ENCODE peak calls at places on chromosomes 16 and 17, in ten cellular contexts. One of them, this sample, is unnamed.

GRCh38 chr16:84505249-84506156 is 1.0 kb upstream of the MEAK7 start:
- DNase-seq in prostate gland: no peak
- DNase-seq in fibroblast of pulmonary artery: no peak
- DNase-seq in cardiac fibroblast: no peak
- DNase-seq in uterus: no peak
- DNase-seq in fibroblast of the aortic adventitia: no peak
- DNase-seq in endothelial cell of umbilical vein: no peak
- DNase-seq in PC-9: no peak
- DNase-seq in HFFc6: no peak
- DNase-seq in neural crest cell: no peak
- DNase-seq in this sample: no peak

GRCh38 chr16:728131-728889 is 1.4 kb downstream of the HAGHL start:
- DNase-seq in neural crest cell: no peak
- DNase-seq in uterus: no peak
- DNase-seq in prostate gland: peak; percentile 50
- DNase-seq in endothelial cell of umbilical vein: peak; percentile 55
- DNase-seq in HFFc6: peak; percentile 84
- DNase-seq in fibroblast of the aortic adventitia: peak; percentile 63
- DNase-seq in fibroblast of pulmonary artery: peak; percentile 73
- DNase-seq in PC-9: peak; percentile 87
- DNase-seq in cardiac fibroblast: peak; percentile 82
- DNase-seq in this sample: peak; percentile 72

GRCh38 chr16:23156110-23156509 is 6.9 kb upstream of the USP31 start:
- DNase-seq in fibroblast of the aortic adventitia: no peak
- DNase-seq in prostate gland: no peak
- DNase-seq in cardiac fibroblast: no peak
- DNase-seq in fibroblast of pulmonary artery: no peak
- DNase-seq in PC-9: no peak
- DNase-seq in endothelial cell of umbilical vein: no peak
- DNase-seq in HFFc6: no peak
- DNase-seq in uterus: no peak
- DNase-seq in neural crest cell: no peak
- DNase-seq in this sample: no peak

GRCh38 chr16:58862334-58863024 is 128.4 kb upstream of the GOT2 start:
- DNase-seq in neural crest cell: no peak
- DNase-seq in PC-9: no peak
- DNase-seq in prostate gland: no peak
- DNase-seq in cardiac fibroblast: no peak
- DNase-seq in HFFc6: no peak
- DNase-seq in endothelial cell of umbilical vein: no peak
- DNase-seq in uterus: no peak
- DNase-seq in fibroblast of pulmonary artery: no peak
- DNase-seq in fibroblast of the aortic adventitia: no peak
- DNase-seq in this sample: no peak

GRCh38 chr17:11309033-11309432 is 68.0 kb downstream of the SHISA6 start:
- DNase-seq in prostate gland: no peak
- DNase-seq in PC-9: no peak
- DNase-seq in uterus: no peak
- DNase-seq in cardiac fibroblast: no peak
- DNase-seq in neural crest cell: no peak
- DNase-seq in fibroblast of the aortic adventitia: no peak
- DNase-seq in endothelial cell of umbilical vein: no peak
- DNase-seq in HFFc6: no peak
- DNase-seq in fibroblast of pulmonary artery: no peak
- DNase-seq in this sample: no peak

GRCh38 chr17:65530985-65531507 is 30.4 kb downstream of the AXIN2 start:
- DNase-seq in neural crest cell: peak; percentile 48
- DNase-seq in endothelial cell of umbilical vein: no peak
- DNase-seq in uterus: no peak
- DNase-seq in fibroblast of the aortic adventitia: peak; percentile 98
- DNase-seq in HFFc6: no peak
- DNase-seq in fibroblast of pulmonary artery: peak; percentile 97
- DNase-seq in PC-9: no peak
- DNase-seq in cardiac fibroblast: peak; percentile 97
- DNase-seq in prostate gland: no peak
- DNase-seq in this sample: no peak

GRCh38 chr17:61556224-61557188 is 34.5 kb downstream of the NACA2 start:
- DNase-seq in endothelial cell of umbilical vein: no peak
- DNase-seq in fibroblast of the aortic adventitia: peak; percentile 9
- DNase-seq in cardiac fibroblast: no peak
- DNase-seq in HFFc6: no peak
- DNase-seq in prostate gland: peak; percentile 25
- DNase-seq in fibroblast of pulmonary artery: peak; percentile 8
- DNase-seq in uterus: no peak
- DNase-seq in neural crest cell: no peak
- DNase-seq in PC-9: peak; percentile 27
- DNase-seq in this sample: no peak

GRCh38 chr16:13999071-13999894 is 71.8 kb upstream of the MRTFB start:
- DNase-seq in fibroblast of pulmonary artery: no peak
- DNase-seq in PC-9: no peak
- DNase-seq in neural crest cell: no peak
- DNase-seq in cardiac fibroblast: no peak
- DNase-seq in prostate gland: no peak
- DNase-seq in fibroblast of the aortic adventitia: no peak
- DNase-seq in HFFc6: no peak
- DNase-seq in endothelial cell of umbilical vein: peak; percentile 50
- DNase-seq in uterus: no peak
- DNase-seq in this sample: no peak

GRCh38 chr17:13067629-13068303 is 49.9 kb upstream of the ELAC2 start:
- DNase-seq in uterus: no peak
- DNase-seq in PC-9: no peak
- DNase-seq in cardiac fibroblast: no peak
- DNase-seq in neural crest cell: no peak
- DNase-seq in fibroblast of the aortic adventitia: no peak
- DNase-seq in endothelial cell of umbilical vein: no peak
- DNase-seq in fibroblast of pulmonary artery: no peak
- DNase-seq in HFFc6: no peak
- DNase-seq in prostate gland: no peak
- DNase-seq in this sample: no peak

GRCh38 chr17:45313419-45313771 is 3.4 kb downstream of the MAP3K14 start:
- DNase-seq in cardiac fibroblast: no peak
- DNase-seq in prostate gland: no peak
- DNase-seq in HFFc6: no peak
- DNase-seq in uterus: no peak
- DNase-seq in PC-9: no peak
- DNase-seq in fibroblast of the aortic adventitia: no peak
- DNase-seq in endothelial cell of umbilical vein: no peak
- DNase-seq in fibroblast of pulmonary artery: no peak
- DNase-seq in neural crest cell: no peak
- DNase-seq in this sample: no peak

GRCh38 chr16:27154573-27155521 is 48.5 kb upstream of the KDM8 start:
- DNase-seq in neural crest cell: peak; percentile 69
- DNase-seq in cardiac fibroblast: peak; percentile 41
- DNase-seq in fibroblast of pulmonary artery: peak; percentile 39
- DNase-seq in endothelial cell of umbilical vein: peak; percentile 38
- DNase-seq in fibroblast of the aortic adventitia: peak; percentile 42
- DNase-seq in PC-9: peak; percentile 47
- DNase-seq in HFFc6: no peak
- DNase-seq in prostate gland: peak; percentile 25
- DNase-seq in uterus: peak; percentile 32
- DNase-seq in this sample: peak; percentile 61

GRCh38 chr17:72640415-72641165 is 451.9 kb downstream of the SLC39A11 start:
- DNase-seq in HFFc6: no peak
- DNase-seq in PC-9: peak; percentile 84
- DNase-seq in prostate gland: peak; percentile 30
- DNase-seq in fibroblast of pulmonary artery: no peak
- DNase-seq in uterus: no peak
- DNase-seq in cardiac fibroblast: peak; percentile 5
- DNase-seq in fibroblast of the aortic adventitia: no peak
- DNase-seq in neural crest cell: no peak
- DNase-seq in endothelial cell of umbilical vein: no peak
- DNase-seq in this sample: no peak

GRCh38 chr17:5592382-5592781 is 8.1 kb upstream of the NLRP1 start:
- DNase-seq in fibroblast of pulmonary artery: peak; percentile 63
- DNase-seq in cardiac fibroblast: peak; percentile 59
- DNase-seq in PC-9: no peak
- DNase-seq in endothelial cell of umbilical vein: peak; percentile 55
- DNase-seq in fibroblast of the aortic adventitia: peak; percentile 60
- DNase-seq in HFFc6: peak; percentile 63
- DNase-seq in uterus: no peak
- DNase-seq in prostate gland: no peak
- DNase-seq in neural crest cell: no peak
- DNase-seq in this sample: no peak

DNA sequence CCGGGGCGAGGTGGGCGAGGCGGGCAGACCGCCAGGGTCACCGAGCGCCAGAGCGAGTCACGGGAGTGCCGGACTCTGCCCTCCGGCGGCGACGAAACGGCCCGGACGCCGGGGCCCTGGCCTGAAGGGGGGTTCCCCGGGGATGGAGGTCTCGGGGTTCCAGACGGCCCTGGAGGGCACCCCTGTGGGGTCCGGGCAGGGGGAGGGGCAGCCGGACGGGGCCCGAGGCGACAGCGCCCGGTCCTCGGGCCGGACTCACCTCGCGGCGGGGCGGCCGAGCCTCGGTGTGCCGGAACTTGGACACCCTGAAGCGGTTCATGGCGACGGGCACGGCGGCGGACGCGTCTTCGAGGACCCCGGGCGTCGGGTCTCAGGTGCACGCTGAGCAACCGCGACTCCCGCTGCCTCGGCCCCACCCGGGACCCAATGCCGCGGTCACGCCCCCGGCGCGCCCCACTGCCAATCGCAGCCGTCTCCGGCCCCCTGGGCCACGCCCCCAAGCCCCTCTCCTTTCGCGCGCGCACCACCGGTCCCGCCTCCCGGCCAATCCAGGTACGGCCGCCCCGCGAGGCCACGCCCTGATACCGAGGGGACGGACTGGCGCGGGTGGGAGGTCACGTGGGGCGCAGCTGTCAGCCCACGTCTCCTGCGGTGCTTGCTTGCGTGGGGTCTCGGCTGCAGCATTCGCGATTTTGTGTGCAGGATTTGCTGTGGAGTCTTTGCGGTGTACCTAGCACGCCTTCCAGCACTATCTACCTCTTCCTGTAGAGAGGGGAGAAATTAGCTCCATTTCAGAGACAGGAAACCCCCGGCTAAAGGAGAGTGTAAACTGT is at the start of gene CORO7:
- DNase-seq in HFFc6: peak; percentile 80
- DNase-seq in fibroblast of pulmonary artery: peak; percentile 84
- DNase-seq in neural crest cell: peak; percentile 87
- DNase-seq in PC-9: peak; percentile 97
- DNase-seq in fibroblast of the aortic adventitia: peak; percentile 74
- DNase-seq in endothelial cell of umbilical vein: peak; percentile 93
- DNase-seq in cardiac fibroblast: peak; percentile 91
- DNase-seq in uterus: peak; percentile 95
- DNase-seq in prostate gland: peak; percentile 96
- DNase-seq in this sample: peak; percentile 98
- TF ChIP-seq CTCF in HFFc6: peak; percentile 20
- TF ChIP-seq CTCF in fibroblast of pulmonary artery: no peak
- TF ChIP-seq CTCF in neural crest cell: peak; percentile 4
- TF ChIP-seq CTCF in PC-9: no peak
- TF ChIP-seq CTCF in fibroblast of the aortic adventitia: no peak
- TF ChIP-seq CTCF in endothelial cell of umbilical vein: no peak
- TF ChIP-seq CTCF in cardiac fibroblast: no peak
- TF ChIP-seq CTCF in uterus: peak; percentile 43
- TF ChIP-seq CTCF in prostate gland: no peak
- TF ChIP-seq CTCF in this sample: no peak

DNA sequence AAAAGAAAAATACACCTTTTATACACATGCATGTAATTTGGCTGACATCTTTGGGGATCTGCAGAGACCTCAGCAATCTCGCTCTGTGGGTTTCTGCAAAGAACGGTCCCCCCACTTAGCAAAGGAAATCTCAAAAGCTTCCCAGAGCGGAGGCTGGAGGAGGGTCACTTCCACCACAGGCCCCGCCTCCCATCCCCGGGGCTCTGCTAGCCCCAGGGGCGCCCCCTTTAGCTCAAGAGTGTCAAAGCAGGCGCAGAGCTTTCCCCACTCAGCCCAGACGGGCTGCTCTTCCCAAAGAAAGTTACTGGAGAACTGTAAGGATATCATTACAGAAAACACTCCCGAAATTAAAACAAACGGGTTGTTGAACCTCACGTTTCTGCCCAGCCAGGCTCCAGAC is 11.4 kb downstream of the SLC13A5 start:
- DNase-seq in prostate gland: no peak
- DNase-seq in PC-9: peak; percentile 35
- DNase-seq in uterus: no peak
- DNase-seq in fibroblast of pulmonary artery: peak; percentile 17
- DNase-seq in cardiac fibroblast: peak; percentile 17
- DNase-seq in fibroblast of the aortic adventitia: peak; percentile 6
- DNase-seq in endothelial cell of umbilical vein: peak; percentile 10
- DNase-seq in neural crest cell: peak; percentile 58
- DNase-seq in HFFc6: no peak
- DNase-seq in this sample: no peak
- TF ChIP-seq CTCF in prostate gland: no peak
- TF ChIP-seq CTCF in PC-9: peak; percentile 53
- TF ChIP-seq CTCF in uterus: no peak
- TF ChIP-seq CTCF in fibroblast of pulmonary artery: peak; percentile 31
- TF ChIP-seq CTCF in cardiac fibroblast: peak; percentile 41
- TF ChIP-seq CTCF in fibroblast of the aortic adventitia: peak; percentile 37
- TF ChIP-seq CTCF in endothelial cell of umbilical vein: peak; percentile 26
- TF ChIP-seq CTCF in neural crest cell: peak; percentile 50
- TF ChIP-seq CTCF in HFFc6: peak; percentile 49
- TF ChIP-seq CTCF in this sample: no peak

DNA sequence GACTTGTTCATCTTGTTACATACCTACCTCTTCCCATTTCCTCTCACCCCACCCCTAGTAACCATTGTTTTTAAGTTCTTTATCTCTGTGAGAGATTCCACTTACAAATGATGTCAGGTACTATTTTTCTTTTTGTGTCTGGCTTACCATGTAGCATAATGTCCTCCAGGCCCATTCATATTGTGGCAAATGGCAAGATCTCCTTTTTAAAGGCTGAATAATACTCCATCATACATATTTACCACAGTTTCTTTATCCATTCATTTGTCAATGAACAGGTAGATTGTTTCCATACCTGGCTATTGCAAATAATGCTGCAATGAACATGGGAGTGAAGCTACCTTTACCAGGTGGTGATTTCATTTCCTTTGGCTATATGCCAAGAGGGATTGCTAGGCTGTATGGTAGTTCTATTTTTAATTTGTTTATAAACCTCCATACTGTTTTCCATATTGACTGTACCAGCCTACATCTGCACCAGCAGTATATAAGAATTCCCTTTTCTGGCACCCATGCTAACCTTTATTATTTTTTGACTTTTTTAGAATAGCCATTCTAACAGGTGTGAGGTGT is 53.9 kb downstream of the NSRP1 start:
- DNase-seq in endothelial cell of umbilical vein: no peak
- DNase-seq in uterus: no peak
- DNase-seq in prostate gland: no peak
- DNase-seq in cardiac fibroblast: no peak
- DNase-seq in HFFc6: no peak
- DNase-seq in fibroblast of pulmonary artery: no peak
- DNase-seq in fibroblast of the aortic adventitia: no peak
- DNase-seq in PC-9: no peak
- DNase-seq in neural crest cell: no peak
- DNase-seq in this sample: no peak
- TF ChIP-seq CTCF in endothelial cell of umbilical vein: no peak
- TF ChIP-seq CTCF in uterus: no peak
- TF ChIP-seq CTCF in prostate gland: no peak
- TF ChIP-seq CTCF in cardiac fibroblast: no peak
- TF ChIP-seq CTCF in HFFc6: no peak
- TF ChIP-seq CTCF in fibroblast of pulmonary artery: no peak
- TF ChIP-seq CTCF in fibroblast of the aortic adventitia: no peak
- TF ChIP-seq CTCF in PC-9: no peak
- TF ChIP-seq CTCF in neural crest cell: no peak
- TF ChIP-seq CTCF in this sample: no peak

DNA sequence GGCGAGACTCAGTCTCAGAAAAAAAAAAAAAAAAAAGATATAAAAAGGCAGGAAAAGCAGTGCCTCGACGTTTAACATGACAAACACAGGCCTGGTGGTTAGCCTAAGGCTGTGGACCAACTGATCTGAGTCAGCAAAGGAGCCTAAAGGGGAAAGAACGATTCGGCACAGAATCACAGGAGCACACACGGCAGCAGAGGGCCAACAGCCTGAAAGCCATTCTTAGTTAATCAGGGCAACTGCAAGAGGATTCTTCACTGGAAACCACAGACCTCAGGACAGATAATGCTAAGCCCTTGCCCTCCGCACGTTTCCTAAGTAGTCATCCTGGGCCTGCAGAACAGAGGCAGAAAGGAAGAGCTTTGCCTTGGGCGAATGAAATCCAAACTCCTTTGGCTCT is 14.7 kb downstream of the TMEM11 start:
- DNase-seq in neural crest cell: no peak
- DNase-seq in PC-9: no peak
- DNase-seq in HFFc6: peak; percentile 97
- DNase-seq in uterus: no peak
- DNase-seq in fibroblast of the aortic adventitia: peak; percentile 79
- DNase-seq in cardiac fibroblast: peak; percentile 66
- DNase-seq in fibroblast of pulmonary artery: peak; percentile 24
- DNase-seq in prostate gland: no peak
- DNase-seq in endothelial cell of umbilical vein: no peak
- DNase-seq in this sample: no peak
- TF ChIP-seq CTCF in neural crest cell: no peak
- TF ChIP-seq CTCF in PC-9: no peak
- TF ChIP-seq CTCF in HFFc6: no peak
- TF ChIP-seq CTCF in uterus: no peak
- TF ChIP-seq CTCF in fibroblast of the aortic adventitia: no peak
- TF ChIP-seq CTCF in cardiac fibroblast: no peak
- TF ChIP-seq CTCF in fibroblast of pulmonary artery: no peak
- TF ChIP-seq CTCF in prostate gland: no peak
- TF ChIP-seq CTCF in endothelial cell of umbilical vein: no peak
- TF ChIP-seq CTCF in this sample: no peak